ENCODE peak calls at places on chromosomes 12 and 14, in eight cellular contexts. Y, W, R, V, M, B, X and S are unnamed samples.

GRCh38 chr12:49417558-49417957 is 50.3 kb downstream of the SPATS2 start:
- DNase-seq in X (no peak), W (no peak), V (no peak), B (no peak), Y (no peak), R (no peak), M (no peak), S (no peak)

GRCh38 chr14:36505193-36505815 is 14.7 kb downstream of the NKX2-1 start:
- DNase-seq in R (no peak), V (no peak), Y (no peak), X (no peak), M (no peak), W (no peak), B (no peak), S (peak; percentile 56)

GRCh38 chr12:3595721-3596120 is 104.7 kb downstream of the PRMT8 start:
- DNase-seq in W (no peak), B (peak; percentile 25), X (no peak), M (no peak), Y (no peak), V (no peak), R (no peak), S (no peak)

GRCh38 chr12:4900327-4900726 is 9.4 kb upstream of the KCNA1 start:
- DNase-seq in R (no peak), X (no peak), Y (peak; percentile 33), B (no peak), V (peak; percentile 7), M (no peak), W (peak; percentile 63), S (no peak)

GRCh38 chr14:85535916-85536834 is 6.2 kb downstream of the FLRT2 start:
- DNase-seq in X (peak; percentile 35), B (no peak), Y (no peak), W (peak; percentile 61), M (no peak), R (peak; percentile 63), V (peak; percentile 44), S (peak; percentile 72)

GRCh38 chr12:6764011-6764828 is 1.9 kb upstream of the PTMS start:
- DNase-seq in R (peak; percentile 100), W (peak; percentile 100), X (peak; percentile 93), M (peak; percentile 42), V (peak; percentile 100), Y (peak; percentile 95), B (peak; percentile 76), S (peak; percentile 99)

GRCh38 chr14:95023886-95024285 is 133.4 kb downstream of the DICER1 start:
- DNase-seq in W (peak; percentile 66), B (no peak), R (no peak), Y (no peak), X (no peak), M (no peak), V (no peak), S (no peak)

GRCh38 chr12:92905811-92906554 is 23.1 kb downstream of the EEA1 start:
- DNase-seq in M (no peak), Y (no peak), W (no peak), R (no peak), B (no peak), X (no peak), V (no peak), S (no peak)

GRCh38 chr14:95597784-95598204 is 62.9 kb downstream of the GLRX5 start:
- DNase-seq in Y (no peak), M (no peak), X (peak; percentile 7), R (peak; percentile 78), B (no peak), W (peak; percentile 45), V (no peak), S (peak; percentile 67)

GRCh38 chr12:91836696-91837095 is 308.9 kb downstream of the BTG1 start:
- DNase-seq in Y (no peak), R (no peak), V (no peak), M (no peak), W (no peak), X (no peak), B (no peak), S (no peak)

GRCh38 chr12:67280572-67280971 is 11.4 kb downstream of the CAND1 start:
- DNase-seq in M (no peak), Y (no peak), V (no peak), W (no peak), B (no peak), X (no peak), R (no peak), S (no peak)

GRCh38 chr14:38567728-38568127 is 311.8 kb upstream of the CLEC14A start:
- DNase-seq in R (no peak), W (no peak), M (no peak), V (no peak), B (no peak), X (no peak), Y (no peak), S (no peak)

GRCh38 chr14:36944307-36945010 is 227.9 kb downstream of the SLC25A21 start:
- DNase-seq in V (peak; percentile 22), W (peak; percentile 45), M (no peak), R (no peak), Y (no peak), B (no peak), X (no peak), S (no peak)

GRCh38 chr14:41916313-41916712 is 309.6 kb downstream of the LRFN5 start:
- DNase-seq in R (no peak), X (no peak), B (no peak), Y (no peak), V (no peak), M (no peak), W (no peak), S (no peak)

GRCh38 chr12:102534899-102535298 is 54.5 kb upstream of the IGF1 start:
- DNase-seq in W (no peak), M (no peak), B (no peak), X (no peak), Y (no peak), R (no peak), V (no peak), S (no peak)

GRCh38 chr14:55245657-55246268 is 25.5 kb upstream of the FBXO34 start:
- DNase-seq in R (no peak), B (no peak), M (peak; percentile 21), X (no peak), W (peak; percentile 13), Y (no peak), V (peak; percentile 33), S (peak; percentile 37)

GRCh38 chr12:106084048-106084671 is 54.6 kb downstream of the NUAK1 start:
- DNase-seq in W (peak; percentile 94), Y (peak; percentile 70), X (no peak), M (no peak), B (no peak), R (no peak), V (peak; percentile 71), S (peak; percentile 82)

GRCh38 chr14:35121026-35121886 is 534 bp downstream of the PPP2R3C start:
- DNase-seq in M (no peak), R (no peak), W (no peak), Y (peak; percentile 75), B (peak; percentile 64), X (no peak), V (no peak), S (no peak)

GRCh38 chr12:108374596-108375320 is 35.6 kb upstream of the CMKLR1 start:
- DNase-seq in W (peak; percentile 33), Y (no peak), X (no peak), M (no peak), B (no peak), V (no peak), R (no peak), S (no peak)

GRCh38 chr12:122920687-122921086 is 24.8 kb upstream of the VPS37B start:
- DNase-seq in B (no peak), R (no peak), W (no peak), X (no peak), M (no peak), Y (no peak), V (no peak), S (no peak)